ENCODE peak calls at places on chromosomes 1 and 21, in ten cellular contexts. N is HFF-Myc, Y is AG09309, R is heart left ventricle, S is BJ, B is stomach, O is H1, L is fibroblast of villous mesenchyme, A is kidney, V is cardiac fibroblast. P is an unnamed sample.

GRCh38 chr1:1157426-1157913 is 16.2 kb upstream of the TTLL10 start:
- DNase-seq in N (peak), Y (peak), R (peak), S (peak), B (peak), O (peak), L (peak), A (peak), V (peak), P (peak)

GRCh38 chr1:21347072-21347581 is 56.9 kb upstream of the ECE1 start:
- DNase-seq in N (no peak), Y (no peak), R (no peak), S (no peak), B (no peak), O (no peak), L (no peak), A (no peak), V (no peak), P (no peak)

GRCh38 chr1:5297878-5298239 is 643.5 kb downstream of the AJAP1 start:
- DNase-seq in N (no peak), Y (no peak), R (no peak), S (no peak), B (no peak), O (no peak), L (no peak), A (no peak), V (no peak), P (no peak)

GRCh38 chr21:42061195-42061865 is 9.8 kb upstream of the UMODL1 start:
- DNase-seq in N (no peak), Y (no peak), R (peak), S (no peak), B (no peak), O (no peak), L (no peak), A (peak), V (no peak), P (peak)

GRCh38 chr1:173669491-173669941 is at the start of gene ANKRD45:
- DNase-seq in N (peak), Y (no peak), R (peak), S (no peak), B (no peak), O (peak), L (peak), A (peak), V (peak), P (no peak)

GRCh38 chr1:198701250-198701649 is 62.4 kb downstream of the PTPRC start:
- DNase-seq in N (no peak), Y (no peak), R (no peak), S (no peak), B (no peak), O (no peak), L (no peak), A (no peak), V (no peak), P (no peak)

GRCh38 chr21:29601072-29601471 is 302.4 kb downstream of the BACH1 start:
- DNase-seq in N (no peak), Y (no peak), R (no peak), S (no peak), B (no peak), O (no peak), L (no peak), A (no peak), V (no peak), P (no peak)

GRCh38 chr1:41882068-41882477 is 36.6 kb downstream of the HIVEP3 start:
- DNase-seq in N (no peak), Y (no peak), R (no peak), S (no peak), B (peak), O (no peak), L (no peak), A (no peak), V (no peak), P (no peak)

GRCh38 chr1:110524311-110525249 is 5.6 kb upstream of the KCNA10 start:
- DNase-seq in N (no peak), Y (no peak), R (no peak), S (no peak), B (peak), O (peak), L (peak), A (no peak), V (peak), P (peak)
- TF ChIP-seq CTCF in N (peak), Y (peak), R (peak), S (peak), B (no peak), O (peak), L (peak), A (peak), V (peak), P (peak)

DNA sequence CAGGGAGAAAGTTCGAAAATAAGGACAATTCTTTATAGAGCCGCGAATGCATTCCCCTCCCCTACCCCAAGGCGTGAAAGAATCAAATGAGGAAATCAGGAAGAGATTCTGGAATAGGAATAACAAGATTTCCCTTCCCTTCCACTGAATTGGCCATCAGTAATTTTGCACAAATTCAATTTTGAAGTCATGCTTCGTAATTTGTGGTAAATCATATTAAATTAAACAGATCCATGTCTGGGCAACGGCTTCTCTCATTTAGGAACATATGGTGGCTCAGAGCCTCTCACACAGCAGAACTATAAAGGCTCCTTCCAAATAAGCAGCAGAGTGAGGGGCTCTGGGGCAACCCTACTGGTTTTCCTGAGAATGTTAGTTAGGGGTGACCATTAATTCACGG is 152.9 kb downstream of the CLIC6 start:
- DNase-seq in N (no peak), Y (no peak), R (no peak), S (no peak), B (no peak), O (no peak), L (no peak), A (no peak), V (no peak), P (no peak)
- TF ChIP-seq CTCF in N (no peak), Y (no peak), R (no peak), S (no peak), B (no peak), O (no peak), L (no peak), A (no peak), V (no peak), P (no peak)

GRCh38 chr1:27321813-27322568 is at the start of gene TMEM222:
- DNase-seq in N (peak), Y (peak), R (peak), S (peak), B (peak), O (peak), L (peak), A (peak), V (peak), P (peak)
- TF ChIP-seq CTCF in N (no peak), Y (peak), R (peak), S (no peak), B (no peak), O (peak), L (no peak), A (no peak), V (no peak), P (no peak)

DNA sequence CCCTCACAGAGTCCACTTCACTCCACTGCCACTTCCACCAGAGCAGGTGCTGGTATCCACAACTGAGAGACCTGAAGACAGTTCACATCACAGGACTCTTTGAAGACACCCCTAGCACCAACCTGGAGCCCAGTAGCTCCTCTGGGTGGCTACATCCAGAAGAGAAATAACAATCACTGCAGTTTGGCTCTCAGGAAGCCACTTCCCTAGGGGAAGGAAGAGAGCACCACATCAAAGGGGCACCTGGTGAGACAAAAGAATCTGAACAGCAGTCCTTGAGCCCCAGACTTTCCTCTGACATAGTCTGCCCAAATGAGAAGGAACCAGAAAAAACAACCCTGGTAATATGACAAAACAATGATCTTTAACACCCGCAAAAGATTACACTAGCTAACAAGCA is 113.2 kb downstream of the TENT5C start:
- DNase-seq in N (no peak), Y (no peak), R (no peak), S (no peak), B (no peak), O (no peak), L (no peak), A (no peak), V (no peak), P (no peak)
- TF ChIP-seq CTCF in N (no peak), Y (no peak), R (no peak), S (no peak), B (no peak), O (no peak), L (no peak), A (no peak), V (no peak), P (no peak)

DNA sequence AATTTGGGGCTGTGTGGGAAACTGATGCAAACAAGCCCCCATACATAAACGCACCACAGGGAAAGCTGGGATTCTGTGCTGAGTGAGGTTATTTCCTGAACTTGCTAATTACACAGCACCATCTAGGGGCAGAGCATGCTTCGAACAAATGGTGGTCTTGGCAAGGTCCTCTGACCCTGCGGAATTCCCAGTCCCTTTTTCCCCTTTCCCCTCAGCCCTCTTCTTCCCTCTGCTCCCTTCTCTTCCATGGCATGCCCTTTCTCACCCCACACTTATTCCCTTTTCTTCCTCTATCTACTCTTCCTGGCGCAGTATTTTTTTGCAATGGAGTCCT is 134.5 kb upstream of the VANGL1 start:
- DNase-seq in N (no peak), Y (no peak), R (no peak), S (no peak), B (no peak), O (peak), L (peak), A (no peak), V (peak), P (no peak)
- TF ChIP-seq CTCF in N (peak), Y (peak), R (peak), S (peak), B (no peak), O (peak), L (peak), A (peak), V (peak), P (no peak)

DNA sequence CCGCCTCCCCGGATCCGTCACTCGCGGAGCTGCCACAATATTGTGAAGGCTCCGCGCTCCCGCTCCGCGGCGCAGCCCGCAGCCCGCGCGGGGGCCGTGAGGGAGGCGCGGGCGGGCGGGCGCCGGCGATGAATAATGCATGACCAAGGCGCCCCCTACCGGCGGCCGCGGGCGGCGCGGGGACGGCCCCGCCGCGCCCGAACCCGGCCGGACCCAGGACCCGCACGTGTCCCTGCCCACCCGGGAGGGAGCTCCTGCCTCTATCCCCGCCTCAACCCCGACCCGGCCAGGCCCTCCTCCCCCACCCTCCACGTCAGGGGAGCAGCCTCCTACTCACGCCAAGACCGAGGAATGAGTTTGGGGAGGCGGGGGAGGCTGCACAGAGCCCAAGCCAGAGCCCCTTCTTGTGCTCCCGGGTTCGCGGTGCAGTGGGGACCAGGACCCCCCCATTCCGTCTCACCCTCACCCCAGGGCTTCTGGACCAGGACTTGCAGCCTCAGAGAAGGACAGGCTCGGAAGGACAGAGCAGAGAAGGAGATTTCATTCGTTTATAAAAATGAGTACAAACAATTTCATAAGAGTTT is 70.8 kb upstream of the CASZ1 start:
- DNase-seq in N (no peak), Y (no peak), R (peak), S (no peak), B (peak), O (no peak), L (peak), A (peak), V (peak), P (peak)
- TF ChIP-seq CTCF in N (no peak), Y (peak), R (peak), S (peak), B (no peak), O (peak), L (peak), A (peak), V (no peak), P (peak)

DNA sequence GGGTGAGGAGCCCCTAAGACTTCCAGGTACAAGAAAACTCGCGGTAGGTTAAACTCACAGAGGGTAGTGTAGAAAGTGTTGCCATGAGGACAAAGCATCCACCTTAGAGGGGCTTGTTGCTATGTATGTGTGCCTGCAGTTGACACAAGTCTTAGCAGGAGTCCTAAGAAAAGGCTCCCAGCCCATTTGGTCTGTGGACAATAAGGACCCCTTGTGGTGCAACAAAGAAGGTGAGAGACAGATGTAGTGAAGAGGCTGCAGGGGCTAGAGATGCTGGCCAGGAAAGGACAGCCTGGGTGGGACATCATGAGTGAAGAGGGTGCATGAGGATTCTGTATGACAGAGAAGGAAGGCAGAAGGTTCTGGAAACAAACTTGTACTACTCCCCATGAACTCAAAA is 36.3 kb upstream of the IL10 start:
- DNase-seq in N (no peak), Y (no peak), R (no peak), S (no peak), B (no peak), O (no peak), L (peak), A (no peak), V (peak), P (peak)
- TF ChIP-seq CTCF in N (peak), Y (peak), R (peak), S (peak), B (no peak), O (peak), L (peak), A (peak), V (peak), P (peak)

GRCh38 chr1:178501705-178502329 is 5.1 kb upstream of the CLEC20A start:
- DNase-seq in N (peak), Y (no peak), R (peak), S (no peak), B (peak), O (peak), L (peak), A (peak), V (peak), P (peak)
- TF ChIP-seq CTCF in N (peak), Y (peak), R (peak), S (peak), B (no peak), O (peak), L (peak), A (peak), V (peak), P (peak)

DNA sequence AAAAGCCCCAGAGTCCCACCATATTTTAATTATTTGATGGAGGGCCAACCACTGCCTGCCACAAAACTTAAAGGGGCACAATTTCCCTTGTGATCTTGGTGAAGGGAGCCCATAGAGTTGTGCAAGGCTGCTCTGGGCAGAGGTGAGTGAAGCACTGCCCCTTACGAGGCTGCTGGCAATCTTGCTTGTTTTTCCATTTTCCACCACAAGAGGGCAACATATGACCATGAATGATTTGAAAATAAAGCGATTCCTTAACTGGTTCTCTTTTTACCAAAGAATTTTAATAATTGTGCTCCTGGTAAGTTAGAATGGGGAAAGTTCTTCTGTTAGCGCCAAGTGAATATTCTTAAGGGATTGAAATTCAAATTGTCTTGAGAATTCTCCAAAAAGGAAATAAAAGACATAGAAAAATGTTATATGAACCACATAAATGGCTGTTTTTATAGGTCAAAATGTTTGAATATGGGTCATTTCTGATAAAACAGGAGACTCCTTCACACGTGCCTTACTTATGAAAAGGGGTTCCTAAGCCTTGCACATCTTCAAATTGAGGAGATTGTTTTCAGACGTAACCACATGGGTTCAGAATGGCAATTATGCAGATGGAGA is 22.7 kb downstream of the PGM1 start:
- DNase-seq in N (peak), Y (peak), R (peak), S (no peak), B (peak), O (no peak), L (peak), A (no peak), V (peak), P (peak)
- TF ChIP-seq CTCF in N (peak), Y (peak), R (peak), S (peak), B (no peak), O (peak), L (peak), A (peak), V (peak), P (peak)

P was measured in GM20000.